ENCODE peak calls at places on chromosomes 16 and 17, in six cellular contexts. Y is H1, R is HCT116, C is K562, U is SK-N-SH, K is HepG2. Q is an unnamed sample.

GRCh38 chr17:49523706-49524472 is 28.8 kb downstream of the NGFR start:
- DNase-seq in Y (no peak), R (no peak), C (no peak), U (peak; percentile 56), K (no peak), Q (no peak)

GRCh38 chr17:45322168-45322567 is 5.3 kb upstream of the MAP3K14 start:
- DNase-seq in Y (no peak), R (no peak), C (no peak), U (no peak), K (no peak), Q (no peak)

GRCh38 chr16:21523411-21524067 is 75.8 kb upstream of the METTL9 start:
- DNase-seq in Y (no peak), R (no peak), C (no peak), U (no peak), K (peak; percentile 80), Q (no peak)

GRCh38 chr17:1907818-1908698 is 78.3 kb downstream of the RPA1 start:
- DNase-seq in Y (no peak), R (no peak), C (no peak), U (no peak), K (no peak), Q (no peak)

GRCh38 chr17:48219605-48220004 is 112.0 kb downstream of the SNX11 start:
- DNase-seq in Y (no peak), R (no peak), C (peak; percentile 34), U (no peak), K (no peak), Q (no peak)

GRCh38 chr16:62240722-62241121 is 204.5 kb upstream of the CDH8 start:
- DNase-seq in Y (no peak), R (no peak), C (no peak), U (no peak), K (no peak), Q (no peak)

GRCh38 chr17:72514321-72514861 is 393.6 kb downstream of the SOX9 start:
- DNase-seq in Y (no peak), R (no peak), C (no peak), U (no peak), K (no peak), Q (no peak)

GRCh38 chr16:89174055-89174827 is 2.7 kb downstream of the CDH15 start:
- DNase-seq in Y (no peak), R (no peak), C (no peak), U (no peak), K (no peak), Q (no peak)

GRCh38 chr16:23949630-23950290 is 114.0 kb downstream of the PRKCB start:
- DNase-seq in Y (no peak), R (no peak), C (no peak), U (no peak), K (no peak), Q (no peak)

GRCh38 chr16:3065069-3065741 is at the start of gene IL32:
- DNase-seq in Y (no peak), R (no peak), C (peak; percentile 25), U (no peak), K (peak; percentile 87), Q (no peak)

GRCh38 chr17:32484041-32484461 is 2.7 kb upstream of the CDK5R1 start:
- DNase-seq in Y (no peak), R (no peak), C (no peak), U (peak; percentile 27), K (no peak), Q (no peak)

GRCh38 chr16:23434380-23434779 is 18.6 kb downstream of the COG7 start:
- DNase-seq in Y (no peak), R (peak; percentile 59), C (peak; percentile 58), U (peak; percentile 61), K (peak; percentile 83), Q (peak; percentile 61)

GRCh38 chr17:949623-950338 is 29.8 kb downstream of the NXN start:
- DNase-seq in Y (no peak), R (no peak), C (no peak), U (no peak), K (no peak), Q (no peak)

GRCh38 chr16:49469930-49470451 is 96.4 kb downstream of the C16orf78 start:
- DNase-seq in Y (no peak), R (no peak), C (no peak), U (no peak), K (no peak), Q (no peak)

GRCh38 chr16:16062023-16062932 is 112.9 kb downstream of the ABCC1 start:
- DNase-seq in Y (no peak), R (no peak), C (no peak), U (no peak), K (no peak), Q (no peak)

GRCh38 chr16:53080345-53081031 is 25.7 kb downstream of the CHD9 start:
- DNase-seq in Y (no peak), R (no peak), C (no peak), U (peak; percentile 78), K (no peak), Q (no peak)

GRCh38 chr16:85446846-85447656 is 166.1 kb upstream of the GSE1 start:
- DNase-seq in Y (no peak), R (no peak), C (no peak), U (no peak), K (no peak), Q (no peak)

DNA sequence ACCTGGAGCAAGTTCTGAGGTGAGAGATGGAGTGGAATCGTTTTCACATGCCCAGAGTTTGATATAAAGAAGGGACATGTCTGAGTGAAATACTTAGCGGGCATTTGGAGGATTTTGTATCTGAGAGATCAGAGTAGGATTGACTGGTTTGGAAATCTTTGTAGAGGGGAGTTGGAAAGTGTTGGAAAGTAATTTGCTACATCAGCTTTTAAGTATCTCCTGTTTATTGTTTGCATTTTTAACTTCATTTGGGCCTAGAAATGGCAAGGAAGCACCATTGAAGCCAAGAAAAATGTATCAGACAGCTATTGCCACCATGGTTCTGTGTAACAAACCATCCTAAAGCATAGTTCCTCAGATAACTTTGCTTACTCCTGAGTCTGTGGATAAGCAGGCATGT is 1015.1 kb upstream of the EEF2KMT start:
- DNase-seq in Y (no peak), R (no peak), C (no peak), U (no peak), K (no peak), Q (no peak)
- TF ChIP-seq SIN3A in Y (no peak), R (no peak), C (no peak), U (no peak), K (no peak), Q (no peak)

GRCh38 chr17:46940692-46941404 is 17.9 kb downstream of the GOSR2 start:
- DNase-seq in Y (peak; percentile 56), R (peak; percentile 66), C (peak; percentile 82), U (peak; percentile 91), K (peak; percentile 85), Q (peak; percentile 51)
- TF ChIP-seq SIN3A in Y (no peak), R (no peak), C (no peak), U (no peak), K (no peak), Q (no peak)

DNA sequence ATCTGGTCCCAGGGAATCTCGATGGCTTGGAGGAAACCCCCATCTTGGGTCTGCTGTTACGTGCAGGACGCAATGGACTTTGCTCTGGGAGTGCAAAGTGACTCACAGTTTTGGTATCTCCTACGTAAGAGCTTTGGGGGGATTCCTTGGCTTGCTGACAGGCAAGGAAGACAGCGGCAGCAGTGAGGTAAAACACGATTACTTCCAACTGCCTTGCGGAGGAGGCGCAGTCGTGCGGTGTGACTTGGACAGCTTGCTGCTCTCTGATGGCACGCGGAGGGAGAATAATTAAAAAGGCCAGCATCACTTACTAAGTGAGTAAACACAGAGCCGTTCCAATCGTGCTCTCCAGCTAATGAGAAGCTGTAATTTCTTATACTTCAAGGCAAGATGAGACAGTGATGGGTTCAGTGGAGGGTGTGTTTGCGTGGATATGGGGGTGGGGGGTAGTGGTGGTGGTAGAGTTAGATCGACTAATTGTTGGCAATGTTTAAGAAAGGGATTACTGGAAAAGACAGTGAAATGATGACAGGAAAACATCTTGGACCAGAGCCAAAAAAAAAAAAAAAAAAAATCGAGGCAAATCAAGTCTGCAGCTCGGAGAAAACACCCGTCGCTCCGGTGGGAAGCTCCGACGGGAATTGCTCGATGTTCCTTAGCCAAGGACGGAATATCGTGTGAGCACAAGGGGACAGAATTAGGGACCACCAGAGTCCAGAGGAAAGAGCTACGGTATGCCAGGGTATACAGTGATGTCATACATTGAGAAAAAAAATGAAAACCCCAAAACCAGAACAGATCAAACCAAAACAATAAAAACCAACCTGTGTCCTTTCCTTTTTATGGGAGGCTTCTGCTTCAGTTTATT is 184.9 kb upstream of the ZFHX3 start:
- DNase-seq in Y (peak; percentile 10), R (peak; percentile 36), C (no peak), U (peak; percentile 39), K (peak; percentile 74), Q (no peak)
- TF ChIP-seq SIN3A in Y (no peak), R (no peak), C (no peak), U (peak; percentile 46), K (no peak), Q (no peak)

GRCh38 chr16:10982430-10983174 is 38.2 kb downstream of the CLEC16A start:
- DNase-seq in Y (no peak), R (no peak), C (no peak), U (no peak), K (no peak), Q (no peak)
- TF ChIP-seq SIN3A in Y (no peak), R (no peak), C (no peak), U (no peak), K (no peak), Q (no peak)

DNA sequence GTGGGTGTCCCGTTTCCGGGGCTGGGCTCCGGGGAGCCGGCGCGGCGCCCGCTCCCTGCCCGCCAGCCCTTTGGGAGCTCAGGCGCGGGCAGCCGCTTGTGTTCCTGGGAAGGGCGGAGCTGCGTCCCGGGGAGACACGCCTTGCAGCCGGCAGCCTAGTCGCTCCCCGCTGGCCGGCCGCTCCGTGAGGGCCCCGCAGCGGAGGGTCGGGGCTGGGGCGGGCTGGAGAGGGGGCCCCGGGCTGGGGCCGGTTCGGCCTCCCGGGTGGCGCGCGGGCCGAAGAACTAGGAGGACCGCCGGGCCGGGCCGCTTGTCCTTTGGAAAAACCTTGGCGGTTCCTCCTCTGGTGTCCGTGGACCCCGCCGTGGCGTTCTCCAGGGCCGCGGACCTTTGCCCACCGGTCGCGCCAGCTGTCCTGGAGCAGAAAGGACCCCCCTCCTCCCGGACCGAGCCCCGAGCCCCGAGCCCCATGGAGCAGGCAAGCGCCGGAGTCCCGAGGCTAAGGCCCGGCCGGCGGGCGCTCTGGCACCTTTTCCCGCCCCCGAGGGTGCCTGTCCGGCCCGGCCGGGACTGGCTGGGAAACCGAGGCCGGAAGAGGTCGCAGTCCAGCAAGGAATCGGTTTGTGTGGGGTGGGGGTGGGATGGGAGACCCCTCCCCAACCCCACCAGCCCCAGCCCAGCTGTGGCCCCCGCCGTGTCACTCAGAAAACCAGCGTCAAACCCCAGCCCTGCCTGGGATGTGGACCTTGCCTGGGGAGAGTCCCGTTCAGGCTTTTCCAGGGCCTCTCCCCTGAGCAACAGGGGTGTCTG is 6.8 kb upstream of the TBC1D3B start:
- DNase-seq in Y (no peak), R (peak; percentile 39), C (peak; percentile 31), U (peak; percentile 67), K (peak; percentile 37), Q (no peak)
- TF ChIP-seq SIN3A in Y (no peak), R (no peak), C (no peak), U (no peak), K (no peak), Q (no peak)